ENCODE peak calls at places on chromosomes 13 and 19, in five cellular contexts. L is esophagus squamous epithelium, X is NAMALWA, I is fibroblast of mammary gland, Z is T47D. A is an unnamed sample.

GRCh38 chr19:58395979-58396627 is 647 bp downstream of the RNF225 start:
- DNase-seq in L (no peak), X (no peak), I (peak; percentile 32), Z (no peak), A (no peak)

GRCh38 chr13:105603283-105603682 is 932.2 kb downstream of the EFNB2 start:
- DNase-seq in L (no peak), X (no peak), I (no peak), Z (no peak), A (no peak)

GRCh38 chr13:29964181-29964845 is 113.9 kb upstream of the UBL3 start:
- DNase-seq in L (no peak), X (no peak), I (no peak), Z (no peak), A (no peak)

GRCh38 chr13:37681295-37682032 is 82.9 kb upstream of the POSTN start:
- DNase-seq in L (no peak), X (no peak), I (peak; percentile 87), Z (no peak), A (peak; percentile 95)

GRCh38 chr13:38262211-38262610 is 87.4 kb upstream of the UFM1 start:
- DNase-seq in L (no peak), X (no peak), I (peak; percentile 72), Z (no peak), A (peak; percentile 55)

GRCh38 chr19:38793186-38793585 is 4.2 kb downstream of the LGALS7B start:
- DNase-seq in L (no peak), X (no peak), I (peak; percentile 32), Z (no peak), A (peak; percentile 45)

GRCh38 chr19:46624958-46625661 is at the start of gene PTGIR:
- DNase-seq in L (no peak), X (no peak), I (peak; percentile 79), Z (no peak), A (peak; percentile 93)

GRCh38 chr13:97174638-97175037 is 47.5 kb upstream of the MBNL2 start:
- DNase-seq in L (no peak), X (no peak), I (no peak), Z (no peak), A (no peak)

GRCh38 chr13:20231839-20232555 is at the start of gene GJB6:
- DNase-seq in L (no peak), X (no peak), I (no peak), Z (peak; percentile 56), A (no peak)

GRCh38 chr19:48419158-48419920 is 25.9 kb downstream of the GRIN2D start:
- DNase-seq in L (no peak), X (peak; percentile 75), I (peak; percentile 37), Z (no peak), A (peak; percentile 36)

GRCh38 chr13:31731923-31732322 is 7.4 kb upstream of the RXFP2 start:
- DNase-seq in L (no peak), X (no peak), I (peak; percentile 38), Z (no peak), A (no peak)

GRCh38 chr19:35124098-35125060 is 8.8 kb downstream of the FXYD3 start:
- DNase-seq in L (no peak), X (peak; percentile 83), I (peak; percentile 91), Z (peak; percentile 89), A (peak; percentile 93)

GRCh38 chr19:5564930-5565329 is 2.8 kb downstream of the TINCR start:
- DNase-seq in L (no peak), X (no peak), I (no peak), Z (no peak), A (no peak)

GRCh38 chr19:38851622-38852230 is 1.9 kb upstream of the HNRNPL start:
- DNase-seq in L (peak; percentile 72), X (peak; percentile 92), I (peak; percentile 84), Z (no peak), A (peak; percentile 92)

GRCh38 chr19:3057275-3057714 is 5.0 kb downstream of the TLE5 start:
- DNase-seq in L (no peak), X (no peak), I (peak; percentile 69), Z (peak; percentile 88), A (peak; percentile 77)

GRCh38 chr13:38914070-38914469 is 76.6 kb downstream of the STOML3 start:
- DNase-seq in L (no peak), X (no peak), I (no peak), Z (no peak), A (no peak)

GRCh38 chr13:25990801-25991200 is 61.0 kb downstream of the SHISA2 start:
- DNase-seq in L (no peak), X (no peak), I (no peak), Z (no peak), A (peak; percentile 8)

GRCh38 chr19:800360-801029 is 3.2 kb downstream of the PTBP1 start:
- DNase-seq in L (no peak), X (no peak), I (peak; percentile 44), Z (peak; percentile 88), A (no peak)

GRCh38 chr19:50392759-50393158 is 8.6 kb downstream of the POLD1 start:
- DNase-seq in L (no peak), X (no peak), I (no peak), Z (no peak), A (no peak)

GRCh38 chr13:89701913-89702312 is 1645.6 kb upstream of the MIR17HG start:
- DNase-seq in L (no peak), X (no peak), I (no peak), Z (no peak), A (no peak)

GRCh38 chr19:40685016-40685526 is 5.4 kb downstream of the NUMBL start:
- DNase-seq in L (no peak), X (no peak), I (no peak), Z (no peak), A (no peak)

GRCh38 chr13:48739346-48740037 is 85.8 kb downstream of the CYSLTR2 start:
- DNase-seq in L (no peak), X (no peak), I (peak; percentile 11), Z (no peak), A (peak; percentile 80)

GRCh38 chr13:105346141-105346766 is 1189.2 kb downstream of the EFNB2 start:
- DNase-seq in L (no peak), X (no peak), I (peak; percentile 41), Z (no peak), A (peak; percentile 66)

GRCh38 chr13:23321534-23322241 is 111.8 kb downstream of the SACS start:
- DNase-seq in L (no peak), X (no peak), I (peak; percentile 92), Z (no peak), A (peak; percentile 95)

GRCh38 chr13:35920816-35921215 is 210.4 kb downstream of the DCLK1 start:
- DNase-seq in L (no peak), X (no peak), I (no peak), Z (no peak), A (no peak)

GRCh38 chr19:811511-812048 is 10.2 kb downstream of the PLPPR3 start:
- DNase-seq in L (no peak), X (peak; percentile 30), I (no peak), Z (no peak), A (no peak)

GRCh38 chr13:36125841-36126240 is 5.3 kb downstream of the DCLK1 start:
- DNase-seq in L (no peak), X (no peak), I (no peak), Z (no peak), A (no peak)

GRCh38 chr13:35502456-35502855 is 26.0 kb upstream of the MAB21L1 start:
- DNase-seq in L (no peak), X (no peak), I (no peak), Z (no peak), A (no peak)

A was measured in fibroblast of pulmonary artery.